ENCODE peak calls at places on chromosomes 16 and 17, in seven cellular contexts. L, T, O, P, Z, N and H are unnamed samples.

GRCh38 chr17:29155966-29156338 is 24.2 kb downstream of the MYO18A start:
- DNase-seq in L (no peak), N (peak; percentile 85), P (no peak), O (no peak), Z (no peak), T (no peak), H (no peak)

GRCh38 chr17:57009737-57010445 is 32.0 kb downstream of the SCPEP1 start:
- DNase-seq in N (peak; percentile 92), T (peak; percentile 51), P (no peak), O (no peak), L (peak; percentile 68), Z (no peak), H (peak; percentile 50)

GRCh38 chr17:27733771-27734170 is 66.6 kb downstream of the NOS2 start:
- DNase-seq in O (no peak), Z (no peak), P (no peak), L (no peak), T (no peak), N (no peak), H (no peak)

GRCh38 chr17:2958706-2959222 is 104.6 kb downstream of the OR1D5 start:
- DNase-seq in P (no peak), Z (peak; percentile 10), L (no peak), N (no peak), O (no peak), T (no peak), H (no peak)

GRCh38 chr16:27726621-27727275 is 176.8 kb downstream of the KATNIP start:
- DNase-seq in Z (no peak), L (no peak), N (no peak), T (no peak), P (no peak), O (peak; percentile 15), H (no peak)

GRCh38 chr17:61399131-61400057 is at the start of gene TBX2:
- DNase-seq in O (peak; percentile 98), L (peak; percentile 50), N (peak; percentile 78), T (no peak), Z (peak; percentile 82), P (no peak), H (peak; percentile 69)

GRCh38 chr17:82863941-82864720 is 24.3 kb upstream of the ZNF750 start:
- DNase-seq in O (no peak), Z (no peak), P (peak; percentile 62), N (no peak), L (no peak), T (peak; percentile 97), H (no peak)

GRCh38 chr17:61414936-61415251 is 15.3 kb downstream of the TBX2 start:
- DNase-seq in P (no peak), L (no peak), T (no peak), Z (no peak), N (no peak), O (no peak), H (no peak)

GRCh38 chr16:78984324-78984723 is 616.2 kb downstream of the MAF start:
- DNase-seq in N (no peak), O (no peak), Z (no peak), P (no peak), L (peak; percentile 35), T (no peak), H (no peak)

GRCh38 chr16:57498031-57498430 is 11.7 kb upstream of the DOK4 start:
- DNase-seq in N (no peak), P (no peak), T (no peak), Z (no peak), O (no peak), L (no peak), H (no peak)

GRCh38 chr16:86733526-86734254 is 155.3 kb downstream of the FOXL1 start:
- DNase-seq in L (no peak), Z (no peak), P (no peak), T (no peak), N (peak; percentile 67), O (no peak), H (peak; percentile 30)

GRCh38 chr17:57372156-57372555 is 115.8 kb downstream of the MSI2 start:
- DNase-seq in L (no peak), T (no peak), N (no peak), P (no peak), Z (no peak), O (no peak), H (no peak)

DNA sequence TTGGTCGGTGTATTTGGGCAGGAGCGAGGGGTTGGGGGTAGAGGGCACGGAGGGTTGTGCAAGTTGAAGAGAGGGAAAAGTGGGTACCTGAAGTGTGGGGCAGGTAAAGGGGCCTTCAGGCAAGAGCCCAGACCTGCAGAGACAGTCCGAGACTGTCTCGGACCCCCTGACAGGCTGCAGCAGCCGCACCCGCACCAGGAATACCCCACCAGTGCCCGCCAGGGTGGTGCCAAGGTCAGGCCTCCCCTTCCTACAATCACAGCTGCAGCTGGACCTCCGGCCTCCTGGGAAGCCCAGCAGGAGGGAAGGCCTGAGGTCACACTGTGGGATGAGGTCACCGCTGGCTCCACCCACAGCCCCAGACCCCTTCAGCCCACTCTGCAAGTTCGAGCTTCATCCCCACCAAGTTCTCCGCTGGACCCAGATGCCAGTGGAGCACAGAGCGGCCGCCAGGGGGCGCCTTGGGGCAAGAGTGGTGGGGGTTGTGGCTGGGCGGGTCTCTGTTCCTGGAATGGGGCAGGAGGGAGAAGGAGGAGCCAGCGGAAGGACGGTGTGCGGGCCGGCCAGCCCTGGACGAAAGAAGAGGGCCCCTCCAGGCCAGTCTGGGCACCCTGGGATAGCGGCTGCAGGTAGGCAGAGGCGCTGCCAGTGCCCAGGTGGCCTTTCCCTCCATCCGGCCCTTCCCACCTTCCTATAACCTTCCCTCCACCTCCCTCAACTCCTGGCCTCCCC is at the start of gene HSD3B7:
- DNase-seq in L (peak; percentile 95), O (peak; percentile 41), Z (peak; percentile 95), T (no peak), N (peak; percentile 95), P (peak; percentile 73), H (peak; percentile 97)
- TF ChIP-seq CTCF in L (peak; percentile 89), O (peak; percentile 95), Z (peak; percentile 93), T (peak; percentile 85), N (peak; percentile 87), P (peak; percentile 94), H (peak; percentile 85)

DNA sequence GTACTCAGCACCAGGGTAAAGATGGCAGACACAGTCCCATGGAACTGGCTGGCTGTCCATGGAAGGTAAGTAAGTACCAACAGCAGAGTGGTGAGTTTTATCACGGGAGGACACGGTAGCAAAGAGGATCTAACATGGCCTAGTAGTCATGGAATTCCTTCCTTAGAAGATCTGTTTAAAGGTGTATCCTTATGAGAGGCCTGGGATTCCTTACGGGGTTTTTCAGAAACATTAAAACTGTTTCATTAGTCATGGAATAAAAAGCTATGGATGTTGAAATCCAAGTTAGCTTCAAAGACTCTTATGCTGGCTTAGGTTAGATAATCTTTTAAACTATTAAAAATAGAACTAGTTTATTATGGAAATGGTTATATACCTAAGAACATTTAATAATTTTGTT is 7.4 kb downstream of the FTO start:
- DNase-seq in T (no peak), N (no peak), P (no peak), L (no peak), O (no peak), Z (no peak), H (no peak)
- TF ChIP-seq CTCF in T (no peak), N (no peak), P (no peak), L (no peak), O (no peak), Z (no peak), H (no peak)

GRCh38 chr16:14606102-14606501 is 24.0 kb downstream of the PARN start:
- DNase-seq in O (no peak), L (no peak), N (no peak), T (peak; percentile 55), Z (no peak), P (no peak), H (peak; percentile 6)

GRCh38 chr16:14602443-14602963 is 27.6 kb downstream of the PARN start:
- DNase-seq in O (no peak), T (no peak), N (no peak), P (no peak), Z (no peak), L (no peak), H (no peak)

DNA sequence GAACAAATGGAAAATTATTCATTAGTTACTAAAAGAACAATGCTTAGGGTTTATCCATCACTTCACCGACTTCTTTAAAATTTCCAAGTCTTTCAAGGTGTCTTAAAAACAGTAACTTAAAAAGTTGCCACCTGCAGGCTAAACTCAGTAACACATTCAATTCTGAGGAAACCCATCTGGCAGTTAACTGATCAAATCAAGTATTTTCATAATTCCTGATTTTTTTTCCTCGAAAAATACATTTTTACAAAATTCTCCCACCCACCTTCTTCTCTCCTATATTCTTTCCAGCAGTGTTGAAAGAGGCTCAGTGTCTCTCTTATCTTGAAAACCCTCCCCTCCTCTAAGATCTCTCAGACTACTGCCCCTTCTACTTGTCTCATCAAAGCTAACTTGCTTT is 29.9 kb downstream of the PARN start:
- DNase-seq in O (peak; percentile 2), N (peak; percentile 60), Z (no peak), L (no peak), P (no peak), T (no peak), H (no peak)
- TF ChIP-seq CTCF in O (peak; percentile 26), N (peak; percentile 55), Z (peak; percentile 46), L (peak; percentile 38), P (peak; percentile 35), T (peak; percentile 41), H (peak; percentile 55)

GRCh38 chr16:24734382-24734781 is 4.9 kb downstream of the TNRC6A start:
- DNase-seq in Z (no peak), O (peak; percentile 19), N (no peak), T (no peak), L (no peak), P (no peak), H (no peak)

GRCh38 chr16:24729243-24729966 is at the start of gene TNRC6A:
- DNase-seq in O (peak; percentile 70), Z (peak; percentile 96), N (peak; percentile 92), L (peak; percentile 88), P (peak; percentile 82), T (peak; percentile 36), H (peak; percentile 88)

GRCh38 chr16:24730914-24731313 is 1.5 kb downstream of the TNRC6A start:
- DNase-seq in Z (no peak), P (no peak), L (no peak), O (no peak), N (no peak), T (no peak), H (no peak)

GRCh38 chr16:24729967-24730815 is 740 bp downstream of the TNRC6A start:
- DNase-seq in L (peak; percentile 60), O (no peak), Z (peak; percentile 74), P (no peak), N (peak; percentile 51), T (no peak), H (no peak)

GRCh38 chr16:24731722-24732419 is 2.4 kb downstream of the TNRC6A start:
- DNase-seq in Z (no peak), P (no peak), L (no peak), O (no peak), N (no peak), T (no peak), H (no peak)
- TF ChIP-seq CTCF in Z (no peak), P (no peak), L (no peak), O (no peak), N (no peak), T (no peak), H (no peak)

DNA sequence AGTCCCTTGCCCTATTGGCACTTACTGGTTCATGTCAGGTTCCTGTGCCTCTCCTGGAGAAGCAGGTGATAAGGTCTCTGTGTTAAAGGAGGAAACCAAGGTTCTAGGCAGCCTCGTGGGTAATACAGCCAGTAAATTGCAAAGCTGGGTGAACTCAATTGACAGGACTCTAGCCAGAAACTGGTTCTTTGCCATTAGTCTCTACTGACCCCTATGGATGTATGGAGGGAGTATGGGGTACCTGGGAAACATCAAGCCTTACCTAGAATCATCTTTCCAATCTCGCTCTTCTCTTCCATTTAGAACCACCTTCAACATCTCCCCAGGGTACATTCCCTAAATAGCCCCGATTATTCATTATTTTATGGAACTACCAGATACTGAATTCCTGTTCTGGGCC is 169.3 kb downstream of the CDH13 start:
- DNase-seq in L (no peak), T (no peak), N (no peak), Z (no peak), O (no peak), P (no peak), H (no peak)
- TF ChIP-seq CTCF in L (no peak), T (no peak), N (no peak), Z (no peak), O (no peak), P (no peak), H (no peak)

GRCh38 chr16:71440669-71441347 is 1.0 kb downstream of the TLE7 start:
- DNase-seq in O (no peak), N (peak; percentile 77), P (no peak), Z (no peak), T (no peak), L (no peak), H (no peak)
- TF ChIP-seq CTCF in O (no peak), N (peak; percentile 61), P (no peak), Z (no peak), T (peak; percentile 34), L (no peak), H (peak; percentile 22)